ENCODE peak calls at places on chromosome 5, in eight cellular contexts. P is HCT116, V is uterus, D is K562, X is WERI-Rb-1, N is IMR-90, S is MM.1S, A is cardiac muscle cell. O is an unnamed sample. For H3K9me3, the result is how much of the 10 kb centered on the place peaks cover.

GRCh38 chr5:19519448-19519847 is 468.6 kb downstream of the CDH18 start:
- DNase-seq in N (no peak), D (no peak), X (no peak), S (no peak), V (no peak), P (no peak), A (no peak), O (no peak)

GRCh38 chr5:124651663-124652513 is 94.6 kb downstream of the ZNF608 start:
- DNase-seq in X (peak), V (peak), D (peak), P (no peak), N (no peak), A (peak), S (peak), O (peak)

GRCh38 chr5:56819027-56819881 is 3.9 kb downstream of the MAP3K1 start:
- DNase-seq in X (no peak), P (no peak), S (no peak), N (no peak), V (no peak), A (no peak), D (no peak), O (no peak)

GRCh38 chr5:43193171-43193951 is 1.3 kb downstream of the NIM1K start:
- DNase-seq in A (no peak), P (peak), X (no peak), V (peak), S (no peak), D (peak), N (peak), O (peak)

GRCh38 chr5:94691947-94692346 is 73.5 kb downstream of the SLF1 start:
- DNase-seq in V (peak), X (peak), N (peak), D (no peak), P (no peak), S (no peak), A (no peak), O (no peak)

GRCh38 chr5:34703767-34704324 is 47.7 kb downstream of the RAI14 start:
- DNase-seq in A (no peak), S (no peak), D (no peak), X (peak), V (no peak), N (no peak), P (no peak), O (no peak)

GRCh38 chr5:164094321-164094720 is 588.9 kb downstream of the MAT2B start:
- DNase-seq in X (no peak), A (no peak), V (no peak), D (no peak), P (no peak), S (no peak), N (no peak), O (no peak)

GRCh38 chr5:158421329-158421728 is 562.4 kb upstream of the CLINT1 start:
- DNase-seq in D (no peak), V (no peak), X (no peak), S (no peak), A (no peak), P (no peak), N (no peak), O (no peak)

GRCh38 chr5:73799401-73799972 is 173.5 kb downstream of the ARHGEF28 start:
- DNase-seq in A (no peak), N (no peak), V (no peak), P (no peak), X (no peak), D (no peak), S (no peak), O (no peak)

GRCh38 chr5:78362220-78362619 is 1.8 kb downstream of the SCAMP1 start:
- DNase-seq in A (no peak), V (no peak), D (no peak), S (no peak), N (no peak), P (no peak), X (no peak), O (no peak)

GRCh38 chr5:96781734-96782064 is 26.0 kb downstream of the ERAP1 start:
- DNase-seq in N (no peak), A (no peak), X (no peak), V (no peak), S (no peak), D (no peak), P (no peak), O (no peak)

GRCh38 chr5:116815081-116815480 is 240.5 kb upstream of the SEMA6A start:
- DNase-seq in D (no peak), A (no peak), N (no peak), X (no peak), V (no peak), S (no peak), P (no peak), O (no peak)

GRCh38 chr5:93579561-93580386 is 1.2 kb downstream of the NR2F1-AS1 start:
- DNase-seq in A (no peak), V (peak), D (no peak), S (no peak), X (peak), P (no peak), N (peak), O (peak)

GRCh38 chr5:156393980-156394379 is 67.0 kb downstream of the SGCD start:
- DNase-seq in S (no peak), D (no peak), A (no peak), P (no peak), V (no peak), X (no peak), N (no peak), O (no peak)

GRCh38 chr5:59021837-59022514 is 439.1 kb downstream of the RAB3C start:
- DNase-seq in D (no peak), A (no peak), S (no peak), N (no peak), V (no peak), X (no peak), P (no peak), O (peak)

GRCh38 chr5:143225511-143225910 is 178.0 kb downstream of the NR3C1 start:
- DNase-seq in N (no peak), A (no peak), V (no peak), X (no peak), P (no peak), D (no peak), S (no peak), O (no peak)

GRCh38 chr5:148750614-148751013 is 75.8 kb upstream of the ADRB2 start:
- DNase-seq in N (no peak), V (no peak), X (no peak), P (no peak), A (no peak), S (no peak), D (peak), O (no peak)

GRCh38 chr5:171418982-171419662 is at the start of gene FGF18:
- DNase-seq in P (peak), V (peak), S (peak), N (peak), D (peak), A (peak), X (peak), O (no peak)

GRCh38 chr5:160507181-160507811 is 85.6 kb downstream of the PTTG1 start:
- DNase-seq in P (no peak), A (no peak), D (no peak), S (no peak), N (peak), V (no peak), X (no peak), O (no peak)

GRCh38 chr5:90473321-90474234 is 993 bp downstream of the MBLAC2 start:
- DNase-seq in A (peak), P (no peak), X (peak), S (peak), N (peak), D (peak), V (peak), O (peak)

GRCh38 chr5:28896949-28897348 is 1858.6 kb upstream of the CDH9 start:
- DNase-seq in X (no peak), V (no peak), D (no peak), A (no peak), P (no peak), S (no peak), N (no peak), O (peak)

GRCh38 chr5:113059232-113059805 is 82.7 kb downstream of the DCP2 start:
- DNase-seq in A (no peak), X (no peak), V (peak), P (no peak), D (no peak), N (peak), S (no peak), O (peak)

GRCh38 chr5:54658014-54658413 is 140.5 kb downstream of the SNX18 start:
- DNase-seq in D (no peak), N (peak), V (no peak), S (no peak), P (no peak), A (no peak), X (no peak), O (no peak)

GRCh38 chr5:1329111-1329579 is 15.8 kb downstream of the CLPTM1L start:
- DNase-seq in D (no peak), V (no peak), P (no peak), N (no peak), A (no peak), S (no peak), X (no peak), O (no peak)
- H3K27ac ChIP-seq in D (no peak), V (no peak), P (peak), N (no peak), A (peak), S (peak), X (no peak), O (no peak)

DNA sequence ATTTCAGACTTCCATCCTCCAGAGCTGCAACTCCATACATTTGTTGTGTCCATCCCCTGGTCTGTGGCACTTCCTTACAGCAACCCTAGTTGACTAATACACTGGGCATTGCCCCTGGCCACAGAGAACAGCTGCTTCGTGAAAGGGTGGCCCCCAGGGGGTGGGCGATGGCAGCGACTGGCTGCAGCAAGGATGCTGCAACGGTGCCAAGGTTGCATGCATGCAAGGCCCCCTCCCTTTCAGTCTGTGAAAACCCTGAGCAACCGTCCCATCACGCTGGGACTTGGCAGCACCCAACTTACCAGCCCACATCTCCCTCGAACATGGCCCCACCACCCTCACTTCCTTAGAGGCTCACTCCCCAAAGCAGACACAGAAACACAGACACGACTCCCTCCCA is 162.5 kb downstream of the MED10 start:
- DNase-seq in X (no peak), V (no peak), P (no peak), N (no peak), A (no peak), S (no peak), D (no peak), O (no peak)
- H3K9me3 ChIP-seq in X (under half), V (under half), P (under half), N (under half), A (under half), S (under half), D (under half), O (under half)

GRCh38 chr5:132266031-132266835 is 8.7 kb downstream of the PDLIM4 start:
- DNase-seq in V (peak), A (no peak), P (no peak), X (no peak), D (no peak), S (no peak), N (no peak), O (no peak)

GRCh38 chr5:132267166-132267739 is 9.8 kb downstream of the PDLIM4 start:
- DNase-seq in V (no peak), N (no peak), X (no peak), S (no peak), D (no peak), A (no peak), P (no peak), O (no peak)

GRCh38 chr5:132264546-132265335 is 7.2 kb downstream of the PDLIM4 start:
- DNase-seq in S (no peak), D (no peak), V (peak), N (no peak), X (peak), A (no peak), P (no peak), O (no peak)

GRCh38 chr5:132266836-132267160 is 9.3 kb downstream of the PDLIM4 start:
- DNase-seq in V (no peak), P (no peak), A (no peak), N (no peak), S (no peak), X (no peak), D (no peak), O (no peak)

GRCh38 chr5:132265336-132266030 is 8.0 kb downstream of the PDLIM4 start:
- DNase-seq in V (peak), D (no peak), P (no peak), S (no peak), A (no peak), N (peak), X (no peak), O (no peak)
- H3K27ac ChIP-seq in V (peak), D (no peak), P (no peak), S (no peak), A (no peak), N (peak), X (no peak), O (no peak)

DNA sequence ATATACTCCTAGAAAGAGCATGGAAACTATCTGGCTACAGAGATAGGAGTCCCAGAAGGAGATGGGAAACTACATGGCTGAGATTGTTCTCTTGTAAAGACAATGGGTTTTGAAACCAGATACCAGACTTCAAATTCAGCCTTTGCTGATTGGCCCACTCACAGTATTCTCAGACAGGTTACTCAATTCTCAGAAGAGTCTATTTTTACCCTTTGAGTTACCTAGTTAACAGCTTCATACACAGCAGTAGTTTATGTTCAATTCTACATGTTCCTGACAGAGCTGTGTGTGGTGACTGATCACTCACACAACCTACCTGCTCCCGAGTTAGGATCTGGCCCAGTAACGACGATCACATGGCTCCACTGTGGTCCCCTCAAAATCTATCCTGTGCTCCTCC is 14.0 kb downstream of the ZFP62 start:
- DNase-seq in X (no peak), S (no peak), A (no peak), N (no peak), D (no peak), P (no peak), V (no peak), O (no peak)
- H3K9me3 ChIP-seq in X (under half), S (under half), A (under half), N (half or more), D (under half), P (under half), V (under half), O (under half)

GRCh38 chr5:167081561-167081960 is 1209.9 kb upstream of the WWC1 start:
- DNase-seq in P (no peak), V (no peak), S (no peak), N (no peak), X (no peak), D (no peak), A (no peak), O (no peak)
- H3K27ac ChIP-seq in P (no peak), V (no peak), S (no peak), N (no peak), X (no peak), D (no peak), A (no peak), O (no peak)

GRCh38 chr5:2869471-2869870 is 118.0 kb upstream of the IRX2 start:
- DNase-seq in S (no peak), X (no peak), N (no peak), V (no peak), D (no peak), A (no peak), P (no peak), O (no peak)
- H3K9me3 ChIP-seq in S (under half), X (under half), N (under half), V (under half), D (under half), A (under half), P (under half), O (under half)

GRCh38 chr5:137619191-137619870 is 116.6 kb downstream of the KLHL3 start:
- DNase-seq in N (peak), P (no peak), X (no peak), A (no peak), S (no peak), D (no peak), V (peak), O (peak)
- H3K27ac ChIP-seq in N (no peak), P (no peak), X (no peak), A (no peak), S (no peak), D (no peak), V (peak), O (no peak)

DNA sequence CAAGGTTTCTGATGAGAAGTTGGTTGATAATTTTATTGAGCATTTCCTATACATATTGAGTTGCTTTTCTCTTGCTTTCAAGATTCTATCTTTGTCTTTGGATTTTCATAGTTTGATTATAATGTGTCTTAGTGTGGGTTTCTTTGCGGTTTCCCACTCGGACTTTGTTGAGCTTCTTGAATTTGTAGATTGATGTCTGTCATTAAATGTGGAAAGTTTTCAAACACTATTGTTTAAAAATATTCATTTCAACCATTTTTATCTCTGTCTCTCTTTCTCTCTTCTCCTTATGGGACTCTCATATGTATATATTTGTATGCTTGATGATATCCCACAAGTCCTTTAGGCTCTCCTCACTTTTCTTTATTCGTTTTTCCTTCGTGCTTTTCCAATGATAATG is 18.5 kb upstream of the PCDHA1 start:
- DNase-seq in A (no peak), S (no peak), N (no peak), P (no peak), X (no peak), V (no peak), D (no peak), O (no peak)
- H3K9me3 ChIP-seq in A (under half), S (under half), N (under half), P (half or more), X (under half), V (under half), D (under half), O (under half)